ENCODE peak calls at places on chromosomes 4 and X, in six cellular contexts. U, T, A, D, G and S are unnamed samples.

GRCh38 chr4:54556587-54556986 is 101.2 kb upstream of the KIT start:
- DNase-seq in T (no peak), D (no peak), U (no peak), G (no peak), A (no peak), S (no peak)

GRCh38 chr4:136078971-136079370 is 1453.3 kb downstream of the PCDH18 start:
- DNase-seq in T (no peak), A (peak; percentile 1), D (no peak), U (no peak), G (peak; percentile 38), S (no peak)

GRCh38 chr4:117596917-117597316 is 437.4 kb upstream of the NDST3 start:
- DNase-seq in D (no peak), A (no peak), G (no peak), T (no peak), U (no peak), S (no peak)

GRCh38 chr4:8913121-8913857 is 41.6 kb upstream of the HMX1 start:
- DNase-seq in T (peak; percentile 21), D (no peak), G (no peak), U (peak; percentile 41), A (no peak), S (no peak)

GRCh38 chr4:98659106-98659592 is 738 bp upstream of the TSPAN5 start:
- DNase-seq in U (no peak), G (peak; percentile 66), D (peak; percentile 64), A (peak; percentile 35), T (no peak), S (no peak)

GRCh38 chr4:114364857-114365256 is 233.8 kb upstream of the UGT8 start:
- DNase-seq in D (no peak), U (no peak), G (peak; percentile 73), T (no peak), A (no peak), S (no peak)

GRCh38 chr4:6887591-6888371 is 21.8 kb upstream of the TBC1D14 start:
- DNase-seq in D (peak; percentile 67), A (no peak), G (peak; percentile 99), U (no peak), T (no peak), S (no peak)

GRCh38 chr4:8035371-8035780 is 95.7 kb upstream of the AFAP1 start:
- DNase-seq in D (no peak), A (peak; percentile 79), G (peak; percentile 29), T (no peak), U (no peak), S (no peak)

GRCh38 chrX:31608651-31609050 is 536.8 kb upstream of the FTHL17 start:
- DNase-seq in T (no peak), G (no peak), A (no peak), U (no peak), D (no peak), S (no peak)

GRCh38 chrX:57104921-57105398 is 16.4 kb downstream of the SPIN2B start:
- DNase-seq in T (no peak), D (no peak), U (no peak), A (no peak), G (no peak), S (no peak)

GRCh38 chr4:119314356-119314755 is 7.6 kb downstream of the FABP2 start:
- DNase-seq in T (no peak), A (peak; percentile 36), G (peak; percentile 56), D (peak; percentile 81), U (no peak), S (no peak)

GRCh38 chrX:150935466-150935865 is 37.0 kb upstream of the CD99L2 start:
- DNase-seq in U (no peak), D (no peak), G (no peak), A (peak; percentile 12), T (no peak), S (no peak)

GRCh38 chr4:76376534-76376933 is 44.4 kb downstream of the CCDC158 start:
- DNase-seq in T (no peak), U (no peak), G (no peak), D (no peak), A (no peak), S (no peak)

GRCh38 chr4:13968723-13969122 is 341.2 kb upstream of the BOD1L1 start:
- DNase-seq in G (no peak), U (no peak), T (no peak), A (peak; percentile 39), D (no peak), S (no peak)